ENCODE peak calls at places on chromosomes 1 and 21, in five cellular contexts. H is H1, P is NB4, V is WTC11, Q is A549. Z is an unnamed sample.

GRCh38 chr1:100703716-100704115 is 15.8 kb upstream of the VCAM1 start:
- DNase-seq in Q (no peak), P (no peak), V (no peak), H (no peak), Z (peak)

GRCh38 chr21:34911360-34911759 is 137.7 kb downstream of the RUNX1 start:
- DNase-seq in Q (no peak), H (no peak), V (no peak), P (peak), Z (no peak)

GRCh38 chr1:68448365-68448764 is 1.4 kb downstream of the RPE65 start:
- DNase-seq in Q (peak), V (peak), P (no peak), H (no peak), Z (no peak)

GRCh38 chr1:150168960-150169565 is 19.3 kb downstream of the PLEKHO1 start:
- DNase-seq in P (peak), V (peak), H (peak), Q (peak), Z (peak)

GRCh38 chr1:71693581-71693980 is 588.8 kb downstream of the NEGR1 start:
- DNase-seq in P (no peak), Q (no peak), V (no peak), H (no peak), Z (no peak)

GRCh38 chr1:211601982-211602644 is 23.2 kb upstream of the SLC30A1 start:
- DNase-seq in Q (no peak), P (no peak), V (no peak), H (no peak), Z (no peak)

GRCh38 chr21:25938673-25939395 is 204.1 kb downstream of the GABPA start:
- DNase-seq in V (no peak), H (no peak), Q (no peak), P (no peak), Z (peak)

GRCh38 chr1:44021156-44021555 is 10.1 kb downstream of the SLC6A9 start:
- DNase-seq in H (no peak), P (no peak), Q (no peak), V (no peak), Z (no peak)

GRCh38 chr1:44423706-44424546 is 18.9 kb downstream of the RNF220 start:
- DNase-seq in Q (no peak), V (no peak), P (no peak), H (no peak), Z (peak)

GRCh38 chr1:239563680-239564079 is 177.3 kb downstream of the CHRM3 start:
- DNase-seq in V (no peak), H (no peak), P (peak), Q (no peak), Z (no peak)

GRCh38 chr1:187956975-187957374 is 1128.2 kb downstream of the PLA2G4A start:
- DNase-seq in Q (no peak), P (no peak), H (no peak), V (no peak), Z (no peak)

GRCh38 chr21:44871576-44872265 is 1.8 kb downstream of the PTTG1IP start:
- DNase-seq in Q (no peak), H (no peak), P (no peak), V (no peak), Z (peak)

GRCh38 chr1:10823000-10823401 is 26.6 kb upstream of the CASZ1 start:
- DNase-seq in H (no peak), V (no peak), P (no peak), Q (no peak), Z (no peak)

GRCh38 chr1:151009206-151009587 is 948 bp downstream of the PRUNE1 start:
- DNase-seq in P (no peak), Q (no peak), H (no peak), V (no peak), Z (no peak)

GRCh38 chr21:45078877-45079281 is 4.5 kb downstream of the ADARB1 start:
- DNase-seq in V (no peak), H (no peak), Q (no peak), P (peak), Z (no peak)

GRCh38 chr1:15033264-15033663 is 120.3 kb upstream of the TMEM51 start:
- DNase-seq in V (no peak), H (no peak), P (no peak), Q (no peak), Z (no peak)

GRCh38 chr1:176073524-176074157 is 133.4 kb downstream of the COP1 start:
- DNase-seq in P (peak), Q (peak), H (no peak), V (peak), Z (peak)

GRCh38 chr1:119748040-119748439 is 20.7 kb downstream of the HMGCS2 start:
- DNase-seq in Q (no peak), P (no peak), V (no peak), H (no peak), Z (no peak)

GRCh38 chr1:186740324-186740723 is 60.1 kb upstream of the PTGS2 start:
- DNase-seq in P (no peak), H (no peak), V (no peak), Q (no peak), Z (no peak)

GRCh38 chr1:9481048-9481447 is 58.2 kb upstream of the SLC25A33 start:
- DNase-seq in V (no peak), P (no peak), Q (no peak), H (no peak), Z (no peak)

GRCh38 chr1:25944986-25945385 is 38.8 kb upstream of the STMN1 start:
- DNase-seq in P (peak), Q (no peak), V (no peak), H (no peak), Z (no peak)

GRCh38 chr1:223486366-223486765 is 93.2 kb downstream of the CCDC185 start:
- DNase-seq in Q (no peak), V (no peak), H (no peak), P (no peak), Z (no peak)

GRCh38 chr1:47887959-47888629 is 109.1 kb downstream of the TRABD2B start:
- DNase-seq in Q (no peak), P (no peak), V (no peak), H (no peak), Z (no peak)

GRCh38 chr1:247330548-247331171 is 1.0 kb downstream of the ZNF496 start:
- DNase-seq in Q (peak), P (no peak), H (no peak), V (no peak), Z (no peak)

GRCh38 chr1:41340655-41341364 is 20.4 kb upstream of the FOXO6 start:
- DNase-seq in H (no peak), P (peak), Q (no peak), V (no peak), Z (no peak)

GRCh38 chr1:49864597-49864996 is 159.2 kb downstream of the AGBL4 start:
- DNase-seq in Q (no peak), H (no peak), P (no peak), V (no peak), Z (no peak)

GRCh38 chr1:196649990-196650389 is 1.9 kb upstream of the CFH start:
- DNase-seq in P (no peak), Q (no peak), H (no peak), V (no peak), Z (no peak)

GRCh38 chr1:54153548-54154439 is 994 bp upstream of the CDCP2 start:
- DNase-seq in Q (no peak), V (peak), H (peak), P (peak), Z (no peak)

GRCh38 chr1:248622491-248623106 is 12.3 kb downstream of the OR2T11 start:
- DNase-seq in Q (peak), V (no peak), H (no peak), P (peak), Z (peak)

GRCh38 chr1:203557390-203557789 is 63.4 kb downstream of the OPTC start:
- DNase-seq in H (no peak), V (no peak), Q (no peak), P (no peak), Z (no peak)

GRCh38 chr1:102897537-102897936 is 210.8 kb downstream of the COL11A1 start:
- DNase-seq in Q (no peak), H (no peak), P (no peak), V (no peak), Z (peak)

GRCh38 chr1:206955476-206956312 is 9.4 kb upstream of the PIGR start:
- DNase-seq in H (no peak), V (no peak), P (no peak), Q (no peak), Z (no peak)

GRCh38 chr1:18299441-18300338 is 181.0 kb upstream of the KLHDC7A start:
- DNase-seq in P (peak), V (peak), H (peak), Q (peak), Z (no peak)

GRCh38 chr1:216458807-216459206 is 35.6 kb upstream of the USH2A start:
- DNase-seq in V (no peak), Q (no peak), P (no peak), H (no peak), Z (no peak)

GRCh38 chr21:35587841-35588390 is 472.4 kb downstream of the SETD4 start:
- DNase-seq in V (no peak), H (no peak), P (no peak), Q (no peak), Z (no peak)

DNA sequence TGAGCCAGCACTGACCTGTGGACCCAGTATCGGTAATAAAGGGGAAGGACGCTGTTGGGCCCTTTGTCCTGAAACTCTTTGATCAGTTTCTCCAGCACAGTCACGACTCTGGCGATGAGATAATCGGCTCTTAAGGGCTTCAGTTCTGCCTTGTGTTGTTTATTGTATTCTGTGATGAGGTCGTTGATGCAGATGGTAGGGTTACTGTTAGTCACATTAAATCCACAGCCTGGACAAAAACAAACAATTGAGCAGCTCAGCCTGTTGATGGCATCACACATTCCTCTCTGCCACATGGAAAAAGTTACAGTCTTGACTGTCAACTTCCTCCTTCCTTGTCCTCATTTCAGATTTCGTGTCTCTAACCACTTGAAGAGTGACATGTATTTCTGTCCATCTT is 57.6 kb downstream of the SIM2 start:
- DNase-seq in P (no peak), H (no peak), V (no peak), Q (no peak), Z (peak)
- TF ChIP-seq MAX in P (no peak), H (no peak), V (no peak), Q (no peak), Z (no peak)

DNA sequence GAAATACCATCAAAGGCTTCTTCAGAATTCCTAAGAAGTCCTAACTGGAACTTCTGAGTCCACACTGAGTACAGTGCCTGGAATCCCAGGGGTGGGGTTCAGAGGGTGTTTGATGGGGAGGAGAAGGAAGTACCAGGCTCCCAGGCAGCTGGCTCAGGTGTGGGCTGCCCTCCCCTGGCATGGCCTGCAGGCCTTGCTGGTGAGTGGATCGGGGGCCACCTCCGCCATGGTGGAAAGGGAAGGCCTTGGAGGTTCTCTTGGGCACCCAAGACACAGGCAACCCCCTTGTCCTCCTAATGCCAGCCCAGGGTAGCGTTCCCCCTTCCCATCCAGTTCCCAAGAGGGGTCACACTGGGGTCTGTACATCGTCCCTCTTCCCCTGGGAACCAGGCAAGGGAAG is 26.8 kb upstream of the TNFRSF1B start:
- DNase-seq in H (no peak), V (no peak), P (no peak), Q (no peak), Z (no peak)
- TF ChIP-seq CTCF in H (no peak), V (no peak), P (no peak), Q (no peak), Z (no peak)

GRCh38 chr1:156172696-156173470 is 19.5 kb downstream of the SEMA4A start:
- DNase-seq in Q (peak), H (no peak), V (peak), P (no peak), Z (no peak)
- TF ChIP-seq MAX in Q (no peak), H (no peak), V (no peak), P (no peak), Z (no peak)

GRCh38 chr21:27466175-27466574 is 499.3 kb upstream of the ADAMTS5 start:
- DNase-seq in P (peak), H (no peak), V (no peak), Q (no peak), Z (no peak)
- TF ChIP-seq CTCF in P (peak), H (peak), V (peak), Q (no peak), Z (no peak)

GRCh38 chr1:28134651-28135207 is 41.8 kb downstream of the PTAFR start:
- DNase-seq in V (no peak), Q (no peak), H (no peak), P (no peak), Z (no peak)
- TF ChIP-seq MAX in V (no peak), Q (no peak), H (no peak), P (no peak), Z (no peak)

DNA sequence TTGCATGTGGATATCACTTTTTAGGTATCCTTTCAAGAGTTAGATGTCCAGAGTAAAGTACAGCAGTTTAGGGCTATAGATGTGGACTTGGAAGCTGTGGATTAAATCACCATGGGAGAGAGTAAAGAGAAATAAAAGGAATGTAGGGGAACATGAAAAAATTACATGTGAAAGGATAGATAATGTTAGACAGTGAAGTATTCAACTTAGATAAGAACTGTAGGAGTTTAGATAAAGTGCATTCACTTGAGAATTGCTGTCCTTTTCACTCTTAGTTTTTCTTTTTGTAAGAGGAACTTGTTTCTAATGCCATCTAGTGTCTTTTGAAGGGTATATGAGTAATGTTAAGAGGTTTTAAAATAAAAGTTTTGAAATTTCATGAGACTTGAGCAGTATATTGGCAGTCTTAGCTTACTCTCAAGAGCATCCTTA is 40.1 kb downstream of the MAST2 start:
- DNase-seq in P (peak), H (no peak), Q (no peak), V (no peak), Z (peak)
- TF ChIP-seq CTCF in P (no peak), H (no peak), Q (peak), V (no peak), Z (no peak)

GRCh38 chr1:148315081-148315811 is 163.2 kb upstream of the NBPF11 start:
- DNase-seq in P (no peak), V (no peak), H (no peak), Q (no peak), Z (no peak)

GRCh38 chr1:148318900-148319242 is 164.2 kb downstream of the PPIAL4G start:
- DNase-seq in V (no peak), H (no peak), Q (no peak), P (no peak), Z (no peak)

GRCh38 chr1:148317288-148317985 is 165.4 kb upstream of the NBPF11 start:
- DNase-seq in P (no peak), Q (no peak), V (peak), H (peak), Z (no peak)

GRCh38 chr1:148318123-148318899 is 164.8 kb downstream of the PPIAL4G start:
- DNase-seq in Q (no peak), P (peak), H (peak), V (peak), Z (no peak)
- TF ChIP-seq MAX in Q (no peak), P (peak), H (no peak), V (no peak), Z (no peak)

GRCh38 chr1:173476664-173477285 is 360 bp upstream of the PRDX6 start:
- DNase-seq in Q (peak), V (peak), H (peak), P (peak), Z (peak)
- TF ChIP-seq CTCF in Q (no peak), V (no peak), H (no peak), P (no peak), Z (peak)

GRCh38 chr1:116997011-116997410 is 4.5 kb upstream of the CD101 start:
- DNase-seq in P (no peak), H (no peak), V (no peak), Q (no peak), Z (no peak)
- TF ChIP-seq MAX in P (no peak), H (no peak), V (no peak), Q (no peak), Z (no peak)

GRCh38 chr1:97533358-97533757 is 387.5 kb downstream of the DPYD start:
- DNase-seq in V (no peak), P (no peak), Q (no peak), H (no peak), Z (no peak)

GRCh38 chr1:97524211-97524610 is 396.6 kb downstream of the DPYD start:
- DNase-seq in Q (no peak), P (no peak), V (no peak), H (no peak), Z (no peak)

GRCh38 chr1:97529600-97529999 is 391.2 kb downstream of the DPYD start:
- DNase-seq in Q (no peak), P (no peak), V (no peak), H (no peak), Z (no peak)
- TF ChIP-seq CTCF in Q (no peak), P (no peak), V (no peak), H (no peak), Z (no peak)